ENCODE peak calls at places on chromosome 9, in five cellular contexts. One of them, this sample, is unnamed.
A peak's percentile ranks its signal among the peaks of the same experiment; 100 is the strongest.

GRCh38 chr9:28464817-28465216 is 891.5 kb upstream of the C9orf72 start:
- DNase-seq in Peyer's patch: no peak
- DNase-seq in KBM-7: no peak
- DNase-seq in GM23248: no peak
- DNase-seq in stimulated activated CD8-positive, alpha-beta memory T cell treated with anti-CD3 and anti-CD28 coated beads, Interleukin-2, amount 100 ng/mL, for 1 hour: no peak
- DNase-seq in this sample: no peak

GRCh38 chr9:105421154-105421553 is 26.7 kb upstream of the FSD1L start:
- DNase-seq in Peyer's patch: no peak
- DNase-seq in KBM-7: no peak
- DNase-seq in GM23248: peak; percentile 7
- DNase-seq in stimulated activated CD8-positive, alpha-beta memory T cell treated with anti-CD3 and anti-CD28 coated beads, Interleukin-2, amount 100 ng/mL, for 1 hour: no peak
- DNase-seq in this sample: no peak

GRCh38 chr9:136952876-136953770 is 1.1 kb downstream of the LCN12 start:
- DNase-seq in Peyer's patch: no peak
- DNase-seq in KBM-7: no peak
- DNase-seq in GM23248: no peak
- DNase-seq in stimulated activated CD8-positive, alpha-beta memory T cell treated with anti-CD3 and anti-CD28 coated beads, Interleukin-2, amount 100 ng/mL, for 1 hour: no peak
- DNase-seq in this sample: no peak

GRCh38 chr9:2181794-2182193 is 166.6 kb downstream of the SMARCA2 start:
- DNase-seq in Peyer's patch: peak; percentile 55
- DNase-seq in KBM-7: peak; percentile 55
- DNase-seq in GM23248: peak; percentile 50
- DNase-seq in stimulated activated CD8-positive, alpha-beta memory T cell treated with anti-CD3 and anti-CD28 coated beads, Interleukin-2, amount 100 ng/mL, for 1 hour: no peak
- DNase-seq in this sample: peak; percentile 52

GRCh38 chr9:127963359-127964064 is 17.3 kb downstream of the EEIG1 start:
- DNase-seq in Peyer's patch: no peak
- DNase-seq in KBM-7: no peak
- DNase-seq in GM23248: no peak
- DNase-seq in stimulated activated CD8-positive, alpha-beta memory T cell treated with anti-CD3 and anti-CD28 coated beads, Interleukin-2, amount 100 ng/mL, for 1 hour: no peak
- DNase-seq in this sample: no peak

GRCh38 chr9:131366745-131367401 is 27.0 kb upstream of the PRRC2B start:
- DNase-seq in Peyer's patch: no peak
- DNase-seq in KBM-7: no peak
- DNase-seq in GM23248: peak; percentile 55
- DNase-seq in stimulated activated CD8-positive, alpha-beta memory T cell treated with anti-CD3 and anti-CD28 coated beads, Interleukin-2, amount 100 ng/mL, for 1 hour: no peak
- DNase-seq in this sample: peak; percentile 57

GRCh38 chr9:98226968-98227367 is 28.5 kb downstream of the TBC1D2 start:
- DNase-seq in Peyer's patch: no peak
- DNase-seq in KBM-7: no peak
- DNase-seq in GM23248: no peak
- DNase-seq in stimulated activated CD8-positive, alpha-beta memory T cell treated with anti-CD3 and anti-CD28 coated beads, Interleukin-2, amount 100 ng/mL, for 1 hour: no peak
- DNase-seq in this sample: no peak

GRCh38 chr9:93955356-93956182 is 414 bp upstream of the BARX1 start:
- DNase-seq in Peyer's patch: no peak
- DNase-seq in KBM-7: no peak
- DNase-seq in GM23248: peak; percentile 48
- DNase-seq in stimulated activated CD8-positive, alpha-beta memory T cell treated with anti-CD3 and anti-CD28 coated beads, Interleukin-2, amount 100 ng/mL, for 1 hour: no peak
- DNase-seq in this sample: no peak

GRCh38 chr9:92147030-92147853 is 32.0 kb upstream of the SPTLC1 start:
- DNase-seq in Peyer's patch: no peak
- DNase-seq in KBM-7: peak; percentile 95
- DNase-seq in GM23248: peak; percentile 92
- DNase-seq in stimulated activated CD8-positive, alpha-beta memory T cell treated with anti-CD3 and anti-CD28 coated beads, Interleukin-2, amount 100 ng/mL, for 1 hour: no peak
- DNase-seq in this sample: peak; percentile 55

GRCh38 chr9:31824860-31825259 is 559.6 kb upstream of the ACO1 start:
- DNase-seq in Peyer's patch: no peak
- DNase-seq in KBM-7: no peak
- DNase-seq in GM23248: no peak
- DNase-seq in stimulated activated CD8-positive, alpha-beta memory T cell treated with anti-CD3 and anti-CD28 coated beads, Interleukin-2, amount 100 ng/mL, for 1 hour: no peak
- DNase-seq in this sample: peak; percentile 1

GRCh38 chr9:36470891-36471290 is 70.8 kb upstream of the RNF38 start:
- DNase-seq in Peyer's patch: peak; percentile 57
- DNase-seq in KBM-7: no peak
- DNase-seq in GM23248: peak; percentile 91
- DNase-seq in stimulated activated CD8-positive, alpha-beta memory T cell treated with anti-CD3 and anti-CD28 coated beads, Interleukin-2, amount 100 ng/mL, for 1 hour: peak; percentile 8
- DNase-seq in this sample: peak; percentile 83

GRCh38 chr9:131567910-131568309 is 22.6 kb downstream of the PRRT1B start:
- DNase-seq in Peyer's patch: no peak
- DNase-seq in KBM-7: no peak
- DNase-seq in GM23248: no peak
- DNase-seq in stimulated activated CD8-positive, alpha-beta memory T cell treated with anti-CD3 and anti-CD28 coated beads, Interleukin-2, amount 100 ng/mL, for 1 hour: no peak
- DNase-seq in this sample: no peak

GRCh38 chr9:94002316-94003140 is 47.4 kb upstream of the BARX1 start:
- DNase-seq in Peyer's patch: no peak
- DNase-seq in KBM-7: peak; percentile 69
- DNase-seq in GM23248: peak; percentile 47
- DNase-seq in stimulated activated CD8-positive, alpha-beta memory T cell treated with anti-CD3 and anti-CD28 coated beads, Interleukin-2, amount 100 ng/mL, for 1 hour: no peak
- DNase-seq in this sample: peak; percentile 65

GRCh38 chr9:93667006-93667405 is 90.6 kb downstream of the PHF2 start:
- DNase-seq in Peyer's patch: peak; percentile 22
- DNase-seq in KBM-7: no peak
- DNase-seq in GM23248: no peak
- DNase-seq in stimulated activated CD8-positive, alpha-beta memory T cell treated with anti-CD3 and anti-CD28 coated beads, Interleukin-2, amount 100 ng/mL, for 1 hour: no peak
- DNase-seq in this sample: no peak

GRCh38 chr9:22098636-22099332 is 89.7 kb upstream of the CDKN2B start:
- DNase-seq in Peyer's patch: no peak
- DNase-seq in KBM-7: no peak
- DNase-seq in GM23248: no peak
- DNase-seq in stimulated activated CD8-positive, alpha-beta memory T cell treated with anti-CD3 and anti-CD28 coated beads, Interleukin-2, amount 100 ng/mL, for 1 hour: no peak
- DNase-seq in this sample: no peak

GRCh38 chr9:134591573-134591981 is 50.0 kb upstream of the COL5A1 start:
- DNase-seq in Peyer's patch: no peak
- DNase-seq in KBM-7: no peak
- DNase-seq in GM23248: peak; percentile 88
- DNase-seq in stimulated activated CD8-positive, alpha-beta memory T cell treated with anti-CD3 and anti-CD28 coated beads, Interleukin-2, amount 100 ng/mL, for 1 hour: no peak
- DNase-seq in this sample: no peak

GRCh38 chr9:114900937-114901802 is 29.2 kb downstream of the TNFSF8 start:
- DNase-seq in Peyer's patch: no peak
- DNase-seq in KBM-7: no peak
- DNase-seq in GM23248: peak; percentile 83
- DNase-seq in stimulated activated CD8-positive, alpha-beta memory T cell treated with anti-CD3 and anti-CD28 coated beads, Interleukin-2, amount 100 ng/mL, for 1 hour: no peak
- DNase-seq in this sample: peak; percentile 39

GRCh38 chr9:134635431-134636141 is 6.0 kb upstream of the COL5A1 start:
- DNase-seq in Peyer's patch: peak; percentile 19
- DNase-seq in KBM-7: no peak
- DNase-seq in GM23248: no peak
- DNase-seq in stimulated activated CD8-positive, alpha-beta memory T cell treated with anti-CD3 and anti-CD28 coated beads, Interleukin-2, amount 100 ng/mL, for 1 hour: no peak
- DNase-seq in this sample: no peak

GRCh38 chr9:107755267-107755666 is 265.7 kb upstream of the KLF4 start:
- DNase-seq in Peyer's patch: no peak
- DNase-seq in KBM-7: peak; percentile 32
- DNase-seq in GM23248: peak; percentile 68
- DNase-seq in stimulated activated CD8-positive, alpha-beta memory T cell treated with anti-CD3 and anti-CD28 coated beads, Interleukin-2, amount 100 ng/mL, for 1 hour: no peak
- DNase-seq in this sample: peak; percentile 12

GRCh38 chr9:114035845-114036785 is 42.0 kb downstream of the AMBP start:
- DNase-seq in Peyer's patch: peak; percentile 22
- DNase-seq in KBM-7: no peak
- DNase-seq in GM23248: no peak
- DNase-seq in stimulated activated CD8-positive, alpha-beta memory T cell treated with anti-CD3 and anti-CD28 coated beads, Interleukin-2, amount 100 ng/mL, for 1 hour: no peak
- DNase-seq in this sample: no peak

GRCh38 chr9:126534431-126535186 is 79.1 kb upstream of the LMX1B start:
- DNase-seq in Peyer's patch: no peak
- DNase-seq in KBM-7: no peak
- DNase-seq in GM23248: no peak
- DNase-seq in stimulated activated CD8-positive, alpha-beta memory T cell treated with anti-CD3 and anti-CD28 coated beads, Interleukin-2, amount 100 ng/mL, for 1 hour: no peak
- DNase-seq in this sample: no peak

GRCh38 chr9:121839726-121840500 is 188.5 kb downstream of the DAB2IP start:
- DNase-seq in Peyer's patch: no peak
- DNase-seq in KBM-7: no peak
- DNase-seq in GM23248: no peak
- DNase-seq in stimulated activated CD8-positive, alpha-beta memory T cell treated with anti-CD3 and anti-CD28 coated beads, Interleukin-2, amount 100 ng/mL, for 1 hour: no peak
- DNase-seq in this sample: no peak

GRCh38 chr9:88809836-88810235 is 181.4 kb upstream of the S1PR3 start:
- DNase-seq in Peyer's patch: no peak
- DNase-seq in KBM-7: no peak
- DNase-seq in GM23248: no peak
- DNase-seq in stimulated activated CD8-positive, alpha-beta memory T cell treated with anti-CD3 and anti-CD28 coated beads, Interleukin-2, amount 100 ng/mL, for 1 hour: no peak
- DNase-seq in this sample: no peak

GRCh38 chr9:124251605-124252366 is 6.0 kb upstream of the NEK6 start:
- DNase-seq in Peyer's patch: peak; percentile 26
- DNase-seq in KBM-7: no peak
- DNase-seq in GM23248: no peak
- DNase-seq in stimulated activated CD8-positive, alpha-beta memory T cell treated with anti-CD3 and anti-CD28 coated beads, Interleukin-2, amount 100 ng/mL, for 1 hour: no peak
- DNase-seq in this sample: peak; percentile 34

GRCh38 chr9:129597355-129598088 is 23.4 kb downstream of the C9orf50 start:
- DNase-seq in Peyer's patch: peak; percentile 70
- DNase-seq in KBM-7: no peak
- DNase-seq in GM23248: peak; percentile 80
- DNase-seq in stimulated activated CD8-positive, alpha-beta memory T cell treated with anti-CD3 and anti-CD28 coated beads, Interleukin-2, amount 100 ng/mL, for 1 hour: no peak
- DNase-seq in this sample: peak; percentile 52

GRCh38 chr9:109793196-109793595 is 13.2 kb downstream of the PALM2AKAP2 start:
- DNase-seq in Peyer's patch: no peak
- DNase-seq in KBM-7: no peak
- DNase-seq in GM23248: peak; percentile 96
- DNase-seq in stimulated activated CD8-positive, alpha-beta memory T cell treated with anti-CD3 and anti-CD28 coated beads, Interleukin-2, amount 100 ng/mL, for 1 hour: no peak
- DNase-seq in this sample: peak; percentile 38

GRCh38 chr9:127854169-127854833 is at the start of gene ENG:
- DNase-seq in Peyer's patch: no peak
- DNase-seq in KBM-7: peak; percentile 35
- DNase-seq in GM23248: peak; percentile 80
- DNase-seq in stimulated activated CD8-positive, alpha-beta memory T cell treated with anti-CD3 and anti-CD28 coated beads, Interleukin-2, amount 100 ng/mL, for 1 hour: no peak
- DNase-seq in this sample: peak; percentile 83

GRCh38 chr9:87479801-87480201 is 17.9 kb upstream of the DAPK1 start:
- DNase-seq in Peyer's patch: no peak
- DNase-seq in KBM-7: peak; percentile 90
- DNase-seq in GM23248: no peak
- DNase-seq in stimulated activated CD8-positive, alpha-beta memory T cell treated with anti-CD3 and anti-CD28 coated beads, Interleukin-2, amount 100 ng/mL, for 1 hour: no peak
- DNase-seq in this sample: no peak

GRCh38 chr9:121690766-121691165 is 39.3 kb downstream of the DAB2IP start:
- DNase-seq in Peyer's patch: no peak
- DNase-seq in KBM-7: no peak
- DNase-seq in GM23248: no peak
- DNase-seq in stimulated activated CD8-positive, alpha-beta memory T cell treated with anti-CD3 and anti-CD28 coated beads, Interleukin-2, amount 100 ng/mL, for 1 hour: no peak
- DNase-seq in this sample: no peak

GRCh38 chr9:110028281-110029075 is 179.5 kb downstream of the C9orf152 start:
- DNase-seq in Peyer's patch: no peak
- DNase-seq in KBM-7: no peak
- DNase-seq in GM23248: no peak
- DNase-seq in stimulated activated CD8-positive, alpha-beta memory T cell treated with anti-CD3 and anti-CD28 coated beads, Interleukin-2, amount 100 ng/mL, for 1 hour: no peak
- DNase-seq in this sample: peak; percentile 41

GRCh38 chr9:78778843-78779486 is 482.0 kb downstream of the PSAT1 start:
- DNase-seq in Peyer's patch: no peak
- DNase-seq in KBM-7: no peak
- DNase-seq in GM23248: no peak
- DNase-seq in stimulated activated CD8-positive, alpha-beta memory T cell treated with anti-CD3 and anti-CD28 coated beads, Interleukin-2, amount 100 ng/mL, for 1 hour: no peak
- DNase-seq in this sample: no peak

GRCh38 chr9:99073347-99073746 is 31.6 kb upstream of the TGFBR1 start:
- DNase-seq in Peyer's patch: no peak
- DNase-seq in KBM-7: no peak
- DNase-seq in GM23248: no peak
- DNase-seq in stimulated activated CD8-positive, alpha-beta memory T cell treated with anti-CD3 and anti-CD28 coated beads, Interleukin-2, amount 100 ng/mL, for 1 hour: no peak
- DNase-seq in this sample: no peak

GRCh38 chr9:96612105-96612965 is 7.3 kb downstream of the CDC14B start:
- DNase-seq in Peyer's patch: peak; percentile 79
- DNase-seq in KBM-7: no peak
- DNase-seq in GM23248: peak; percentile 98
- DNase-seq in stimulated activated CD8-positive, alpha-beta memory T cell treated with anti-CD3 and anti-CD28 coated beads, Interleukin-2, amount 100 ng/mL, for 1 hour: no peak
- DNase-seq in this sample: peak; percentile 55

GRCh38 chr9:32430720-32431119 is 46.3 kb downstream of the ACO1 start:
- DNase-seq in Peyer's patch: no peak
- DNase-seq in KBM-7: no peak
- DNase-seq in GM23248: peak; percentile 64
- DNase-seq in stimulated activated CD8-positive, alpha-beta memory T cell treated with anti-CD3 and anti-CD28 coated beads, Interleukin-2, amount 100 ng/mL, for 1 hour: no peak
- DNase-seq in this sample: peak; percentile 72

GRCh38 chr9:109498195-109499060 is at the start of gene PTPN3:
- DNase-seq in Peyer's patch: peak; percentile 67
- DNase-seq in KBM-7: no peak
- DNase-seq in GM23248: peak; percentile 54
- DNase-seq in stimulated activated CD8-positive, alpha-beta memory T cell treated with anti-CD3 and anti-CD28 coated beads, Interleukin-2, amount 100 ng/mL, for 1 hour: no peak
- DNase-seq in this sample: peak; percentile 44

GRCh38 chr9:755454-756381 is 85.8 kb upstream of the DMRT1 start:
- DNase-seq in Peyer's patch: no peak
- DNase-seq in KBM-7: peak; percentile 68
- DNase-seq in GM23248: peak; percentile 89
- DNase-seq in stimulated activated CD8-positive, alpha-beta memory T cell treated with anti-CD3 and anti-CD28 coated beads, Interleukin-2, amount 100 ng/mL, for 1 hour: no peak
- DNase-seq in this sample: peak; percentile 95

GRCh38 chr9:90458485-90458884 is 184.1 kb downstream of the DIRAS2 start:
- DNase-seq in Peyer's patch: peak; percentile 72
- DNase-seq in KBM-7: no peak
- DNase-seq in GM23248: no peak
- DNase-seq in stimulated activated CD8-positive, alpha-beta memory T cell treated with anti-CD3 and anti-CD28 coated beads, Interleukin-2, amount 100 ng/mL, for 1 hour: no peak
- DNase-seq in this sample: no peak

GRCh38 chr9:98087420-98088354 is 31.2 kb downstream of the NANS start:
- DNase-seq in Peyer's patch: no peak
- DNase-seq in KBM-7: no peak
- DNase-seq in GM23248: peak; percentile 81
- DNase-seq in stimulated activated CD8-positive, alpha-beta memory T cell treated with anti-CD3 and anti-CD28 coated beads, Interleukin-2, amount 100 ng/mL, for 1 hour: peak; percentile 18
- DNase-seq in this sample: peak; percentile 77

GRCh38 chr9:104263942-104264341 is 169.8 kb downstream of the SMC2 start:
- DNase-seq in Peyer's patch: no peak
- DNase-seq in KBM-7: no peak
- DNase-seq in GM23248: no peak
- DNase-seq in stimulated activated CD8-positive, alpha-beta memory T cell treated with anti-CD3 and anti-CD28 coated beads, Interleukin-2, amount 100 ng/mL, for 1 hour: no peak
- DNase-seq in this sample: no peak